ENCODE peak calls at places on chromosomes 16 and 17, in seven cellular contexts. K is neural progenitor cell, O is MM.1S, C is HCT116, V is hepatocyte, Z is GM23338, G is PC-3. E is an unnamed sample.

GRCh38 chr17:39591958-39592954 is 15.5 kb downstream of the NEUROD2 start:
- DNase-seq in C (peak; percentile 13), O (peak; percentile 40), V (peak; percentile 88), K (peak; percentile 92), Z (peak; percentile 96), G (peak; percentile 67), E (peak; percentile 49)

GRCh38 chr17:4738136-4739121 is 1.2 kb upstream of the ZMYND15 start:
- DNase-seq in O (peak; percentile 49), K (peak; percentile 33), Z (peak; percentile 48), G (peak; percentile 43), V (peak; percentile 71), C (no peak), E (no peak)

GRCh38 chr16:51762081-51762995 is 611.3 kb upstream of the SALL1 start:
- DNase-seq in K (peak; percentile 93), V (peak; percentile 93), C (no peak), G (peak; percentile 63), Z (peak; percentile 87), O (peak; percentile 61), E (peak; percentile 89)

GRCh38 chr16:56279132-56279531 is 87.8 kb downstream of the GNAO1 start:
- DNase-seq in K (no peak), O (no peak), C (no peak), G (peak; percentile 26), Z (no peak), V (peak; percentile 49), E (no peak)

GRCh38 chr17:7687908-7688807 is at the start of gene WRAP53:
- DNase-seq in G (peak; percentile 97), K (peak; percentile 100), C (peak; percentile 99), Z (peak; percentile 100), V (peak; percentile 98), O (peak; percentile 95), E (peak; percentile 100)

GRCh38 chr16:27748868-27749546 is 199.1 kb downstream of the KATNIP start:
- DNase-seq in C (peak; percentile 54), Z (peak; percentile 77), G (peak; percentile 65), K (peak; percentile 61), O (peak; percentile 32), V (peak; percentile 88), E (peak; percentile 94)

GRCh38 chr16:25691519-25692091 is at the start of gene HS3ST4:
- DNase-seq in Z (peak; percentile 69), O (no peak), K (peak; percentile 88), C (no peak), V (peak; percentile 57), G (no peak), E (peak; percentile 5)

GRCh38 chr17:72121164-72122001 is 563 bp downstream of the SOX9 start:
- DNase-seq in Z (peak; percentile 66), V (peak; percentile 63), C (no peak), O (no peak), K (peak; percentile 71), G (peak; percentile 48), E (peak; percentile 85)

GRCh38 chr16:31301708-31302400 is 42.1 kb downstream of the ITGAM start:
- DNase-seq in Z (peak; percentile 23), O (no peak), C (no peak), V (peak; percentile 36), K (peak; percentile 4), G (no peak), E (peak; percentile 39)

GRCh38 chr17:82890339-82890730 is 50.5 kb upstream of the ZNF750 start:
- DNase-seq in G (no peak), K (no peak), Z (no peak), O (no peak), V (no peak), C (no peak), E (peak; percentile 12)

GRCh38 chr17:7393613-7394451 is 493 bp downstream of the PLSCR3 start:
- DNase-seq in V (peak; percentile 76), Z (peak; percentile 88), O (peak; percentile 57), K (peak; percentile 85), C (no peak), G (peak; percentile 34), E (peak; percentile 59)

GRCh38 chr17:64718058-64718457 is 56.0 kb upstream of the SMURF2 start:
- DNase-seq in O (no peak), C (no peak), V (no peak), G (peak; percentile 75), K (no peak), Z (no peak), E (no peak)

GRCh38 chr16:53754938-53755910 is 51.3 kb downstream of the FTO start:
- DNase-seq in C (no peak), V (peak; percentile 42), Z (no peak), G (peak; percentile 67), K (no peak), O (no peak), E (peak; percentile 72)

DNA sequence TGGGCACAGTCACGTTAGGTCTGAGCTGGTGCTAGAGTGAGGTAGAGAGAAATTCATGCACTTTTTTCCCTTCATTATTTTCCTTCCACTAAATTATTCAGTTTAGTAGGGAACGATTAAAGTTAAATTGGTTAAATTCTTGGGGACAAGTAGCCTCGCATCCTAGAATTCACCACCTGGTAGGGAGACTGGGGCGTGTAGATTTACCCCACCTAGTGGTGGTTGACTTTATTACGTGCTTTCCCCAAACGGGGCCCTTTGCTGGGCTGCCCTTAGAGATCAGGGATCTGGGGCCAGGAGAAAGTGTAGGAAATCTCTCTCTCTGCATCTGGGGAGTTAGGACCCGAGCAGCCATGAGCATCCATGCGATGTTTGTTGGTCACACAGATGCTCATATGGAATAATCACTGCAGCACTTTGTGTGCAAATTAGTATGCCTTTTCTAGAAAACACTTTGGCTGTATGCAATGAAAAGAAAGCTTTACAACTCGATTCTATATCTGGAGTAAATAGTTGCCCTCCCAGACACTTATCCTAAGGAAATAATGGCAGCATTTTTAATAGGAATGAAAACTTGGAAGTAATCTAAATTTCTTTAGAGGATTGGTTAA is 107.0 kb downstream of the PLCG2 start:
- DNase-seq in K (peak; percentile 60), O (peak; percentile 11), G (peak; percentile 64), C (peak; percentile 40), V (peak; percentile 49), Z (peak; percentile 87), E (peak; percentile 56)
- TF ChIP-seq EZH2 in K (no peak), O (no peak), G (no peak), C (no peak), V (no peak), Z (no peak), E (no peak)

DNA sequence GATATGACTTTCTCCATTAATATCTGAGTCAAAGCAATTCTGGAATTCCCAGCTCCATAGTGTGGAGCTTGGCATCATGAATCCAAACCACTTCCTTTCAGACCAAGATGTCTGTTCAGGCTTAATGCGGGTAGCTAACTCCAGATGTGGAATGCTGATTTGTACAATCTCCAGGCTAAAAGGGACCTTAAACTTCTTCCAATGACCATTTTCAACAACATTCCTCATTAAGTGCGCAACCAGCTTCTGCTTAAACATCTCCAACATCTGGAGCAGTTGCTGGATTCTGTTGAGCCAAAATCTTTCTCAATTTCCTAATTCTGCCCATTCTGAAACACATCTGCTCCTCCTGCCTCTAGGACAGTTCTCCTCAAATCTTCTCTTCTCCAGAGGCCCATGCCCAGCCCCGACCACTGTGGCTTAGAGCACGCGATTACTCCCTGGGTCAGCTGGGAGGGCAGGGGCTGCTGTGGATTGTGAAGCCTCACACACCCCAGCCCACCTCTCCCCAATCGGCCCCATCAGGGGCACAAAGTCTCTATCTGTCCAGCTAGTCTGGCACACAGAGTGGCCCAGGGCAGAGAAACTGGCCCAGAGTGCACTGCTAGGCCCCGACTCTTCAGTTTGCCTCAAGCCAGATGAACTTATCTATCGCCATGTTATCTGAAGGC is 36.2 kb downstream of the ASPA start:
- DNase-seq in C (no peak), V (no peak), G (no peak), K (no peak), O (no peak), Z (no peak), E (peak; percentile 52)
- TF ChIP-seq EZH2phosphoT487 in C (no peak), V (no peak), G (no peak), K (no peak), O (no peak), Z (no peak), E (no peak)

GRCh38 chr16:86515780-86516617 is 5.7 kb downstream of the FOXF1 start:
- DNase-seq in V (no peak), C (no peak), O (no peak), Z (no peak), K (peak; percentile 71), G (no peak), E (peak; percentile 54)
- TF ChIP-seq EZH2 in V (peak; percentile 78), C (no peak), O (no peak), Z (peak; percentile 97), K (peak; percentile 93), G (peak; percentile 50), E (peak; percentile 75)

GRCh38 chr17:77009877-77010276 is 130.9 kb upstream of the SEC14L1 start:
- DNase-seq in O (no peak), C (no peak), K (no peak), V (no peak), Z (no peak), G (no peak), E (no peak)

GRCh38 chr17:77010667-77011066 is 130.1 kb upstream of the SEC14L1 start:
- DNase-seq in C (no peak), Z (no peak), V (no peak), K (no peak), G (no peak), O (no peak), E (no peak)

GRCh38 chr17:77011173-77012011 is 129.4 kb upstream of the SEC14L1 start:
- DNase-seq in O (peak; percentile 61), G (peak; percentile 83), Z (peak; percentile 77), K (peak; percentile 61), V (peak; percentile 63), C (peak; percentile 48), E (peak; percentile 64)
- TF ChIP-seq EZH2phosphoT487 in O (no peak), G (no peak), Z (no peak), K (no peak), V (no peak), C (no peak), E (no peak)

GRCh38 chr17:49996121-49996494 is 1.1 kb upstream of the DLX3 start:
- DNase-seq in C (no peak), K (peak; percentile 36), Z (no peak), V (no peak), G (no peak), O (no peak), E (no peak)

GRCh38 chr17:49995055-49995738 is at the start of gene DLX3:
- DNase-seq in O (no peak), G (peak; percentile 91), Z (peak; percentile 93), C (no peak), V (peak; percentile 89), K (peak; percentile 95), E (peak; percentile 91)

GRCh38 chr17:49993423-49994037 is 1.5 kb downstream of the DLX3 start:
- DNase-seq in K (peak; percentile 76), C (no peak), V (peak; percentile 64), O (no peak), G (peak; percentile 40), Z (peak; percentile 88), E (peak; percentile 67)

GRCh38 chr17:49992933-49993422 is 2.0 kb downstream of the DLX3 start:
- DNase-seq in K (peak; percentile 1), G (no peak), C (no peak), Z (no peak), O (no peak), V (no peak), E (no peak)

GRCh38 chr17:49994085-49995054 is 654 bp downstream of the DLX3 start:
- DNase-seq in V (peak; percentile 28), K (peak; percentile 53), O (no peak), C (no peak), G (no peak), Z (peak; percentile 75), E (peak; percentile 33)
- TF ChIP-seq EZH2 in V (peak; percentile 95), K (peak; percentile 96), O (peak; percentile 81), C (no peak), G (no peak), Z (peak; percentile 87), E (peak; percentile 55)

DNA sequence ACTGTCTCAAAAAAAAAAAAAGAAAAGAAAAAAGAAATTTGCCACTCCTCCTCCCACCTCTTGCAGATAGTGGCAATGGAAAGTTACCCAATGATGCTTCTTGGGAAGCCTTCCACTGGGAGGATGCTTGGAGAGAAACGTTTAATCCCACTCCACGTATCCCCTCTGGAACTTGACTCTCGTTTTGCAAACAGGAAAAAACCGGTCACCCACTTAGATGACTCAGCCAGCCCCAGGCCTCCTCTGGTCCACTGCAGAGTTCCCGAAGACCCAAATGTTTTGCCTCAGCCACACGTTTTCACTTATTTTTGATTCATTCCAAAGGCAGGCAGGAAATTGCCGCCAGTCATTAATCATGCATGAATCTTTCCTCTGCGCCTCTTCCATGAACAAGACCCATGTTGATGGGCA is 9.3 kb upstream of the TNFRSF17 start:
- DNase-seq in C (no peak), K (no peak), G (peak; percentile 88), Z (no peak), V (peak; percentile 32), O (no peak), E (peak; percentile 98)
- TF ChIP-seq EZH2phosphoT487 in C (no peak), K (no peak), G (no peak), Z (no peak), V (no peak), O (no peak), E (no peak)